ENCODE peak calls at places on chromosomes 5 and 9, in nine cellular contexts. L, K, X, U, E, Y, F, S and D are unnamed samples.

GRCh38 chr5:61523997-61524396 is 191.9 kb downstream of the ZSWIM6 start:
- DNase-seq in L (no peak), K (no peak), X (no peak), U (no peak), E (no peak), Y (no peak), F (no peak), S (no peak), D (no peak)

GRCh38 chr9:115004535-115004934 is 74.1 kb upstream of the TNFSF8 start:
- DNase-seq in L (no peak), K (no peak), X (no peak), U (no peak), E (no peak), Y (no peak), F (no peak), S (no peak), D (no peak)

GRCh38 chr5:142385194-142385593 is 60.4 kb upstream of the SPRY4 start:
- DNase-seq in L (no peak), K (no peak), X (no peak), U (no peak), E (no peak), Y (no peak), F (no peak), S (no peak), D (no peak)

GRCh38 chr5:6573651-6574101 is 59.2 kb downstream of the NSUN2 start:
- DNase-seq in L (no peak), K (no peak), X (peak), U (no peak), E (no peak), Y (no peak), F (no peak), S (no peak), D (no peak)

GRCh38 chr5:124193371-124193789 is 553.1 kb downstream of the ZNF608 start:
- DNase-seq in L (no peak), K (no peak), X (no peak), U (no peak), E (no peak), Y (no peak), F (peak), S (peak), D (no peak)

GRCh38 chr9:6186691-6187090 is 28.9 kb upstream of the IL33 start:
- DNase-seq in L (no peak), K (no peak), X (no peak), U (no peak), E (no peak), Y (no peak), F (peak), S (no peak), D (no peak)

GRCh38 chr5:103721183-103721582 is 158.6 kb upstream of the NUDT12 start:
- DNase-seq in L (no peak), K (no peak), X (no peak), U (no peak), E (no peak), Y (no peak), F (no peak), S (no peak), D (no peak)

GRCh38 chr9:4592325-4592724 is 69.8 kb upstream of the PLPP6 start:
- DNase-seq in L (no peak), K (no peak), X (no peak), U (no peak), E (no peak), Y (no peak), F (no peak), S (no peak), D (no peak)

GRCh38 chr5:111063709-111064322 is 7.7 kb upstream of the TSLP start:
- DNase-seq in L (no peak), K (no peak), X (no peak), U (no peak), E (no peak), Y (no peak), F (no peak), S (peak), D (no peak)

GRCh38 chr9:134213508-134214394 is 49.4 kb upstream of the RNU6ATAC start:
- DNase-seq in L (peak), K (no peak), X (no peak), U (no peak), E (no peak), Y (peak), F (no peak), S (no peak), D (no peak)

GRCh38 chr5:134114886-134115805 is 665 bp downstream of the TCF7 start:
- DNase-seq in L (no peak), K (peak), X (peak), U (no peak), E (peak), Y (no peak), F (no peak), S (no peak), D (peak)

GRCh38 chr5:155727512-155728145 is 599.3 kb upstream of the SGCD start:
- DNase-seq in L (no peak), K (no peak), X (peak), U (no peak), E (no peak), Y (no peak), F (no peak), S (no peak), D (peak)

GRCh38 chr5:159884917-159885620 is 31.2 kb upstream of the ADRA1B start:
- DNase-seq in L (no peak), K (no peak), X (no peak), U (no peak), E (no peak), Y (no peak), F (no peak), S (no peak), D (no peak)

GRCh38 chr9:126148523-126148870 is 178.1 kb upstream of the MVB12B start:
- DNase-seq in L (no peak), K (no peak), X (no peak), U (no peak), E (peak), Y (no peak), F (no peak), S (no peak), D (no peak)

GRCh38 chr5:1654786-1655495 is 131.2 kb upstream of the LPCAT1 start:
- DNase-seq in L (no peak), K (no peak), X (no peak), U (no peak), E (no peak), Y (no peak), F (no peak), S (no peak), D (peak)

GRCh38 chr5:119328753-119329602 is 26.8 kb upstream of the TNFAIP8 start:
- DNase-seq in L (no peak), K (no peak), X (no peak), U (no peak), E (no peak), Y (no peak), F (no peak), S (no peak), D (no peak)

GRCh38 chr5:144318011-144318410 is 147.3 kb downstream of the KCTD16 start:
- DNase-seq in L (no peak), K (no peak), X (peak), U (no peak), E (no peak), Y (no peak), F (no peak), S (no peak), D (no peak)

GRCh38 chr5:68225911-68226563 is 10.5 kb downstream of the PIK3R1 start:
- DNase-seq in L (no peak), K (peak), X (no peak), U (no peak), E (no peak), Y (no peak), F (no peak), S (no peak), D (no peak)

GRCh38 chr5:37197340-37198050 is 51.7 kb downstream of the CPLANE1 start:
- DNase-seq in L (no peak), K (no peak), X (peak), U (peak), E (no peak), Y (no peak), F (peak), S (no peak), D (no peak)

GRCh38 chr5:93378073-93378472 is 202.9 kb downstream of the NR2F1-AS1 start:
- DNase-seq in L (no peak), K (no peak), X (peak), U (no peak), E (no peak), Y (no peak), F (no peak), S (no peak), D (no peak)

GRCh38 chr5:74648835-74649286 is 8.3 kb upstream of the ENC1 start:
- DNase-seq in L (no peak), K (peak), X (peak), U (peak), E (no peak), Y (no peak), F (peak), S (no peak), D (no peak)

GRCh38 chr9:34642679-34643078 is 3.8 kb upstream of the GALT start:
- DNase-seq in L (no peak), K (no peak), X (no peak), U (no peak), E (no peak), Y (no peak), F (no peak), S (no peak), D (no peak)

GRCh38 chr5:84381501-84382362 is 2.9 kb downstream of the EDIL3 start:
- DNase-seq in L (no peak), K (no peak), X (no peak), U (peak), E (no peak), Y (no peak), F (peak), S (no peak), D (peak)

GRCh38 chr5:136620016-136620419 is 254.7 kb upstream of the TRPC7 start:
- DNase-seq in L (no peak), K (peak), X (no peak), U (peak), E (no peak), Y (no peak), F (peak), S (no peak), D (no peak)

GRCh38 chr5:145218019-145218418 is 617.1 kb downstream of the PRELID2 start:
- DNase-seq in L (no peak), K (no peak), X (no peak), U (no peak), E (no peak), Y (no peak), F (no peak), S (no peak), D (no peak)

GRCh38 chr5:33299621-33300208 is 141.1 kb upstream of the TARS1 start:
- DNase-seq in L (no peak), K (no peak), X (peak), U (no peak), E (no peak), Y (no peak), F (peak), S (peak), D (no peak)
- TF ChIP-seq CTCF in L (peak), K (no peak), X (peak), U (no peak), E (peak), Y (no peak), F (peak), S (peak), D (peak)

GRCh38 chr9:7869340-7869739 is 69.8 kb upstream of the DMAC1 start:
- DNase-seq in L (no peak), K (no peak), X (no peak), U (no peak), E (no peak), Y (no peak), F (no peak), S (no peak), D (no peak)
- TF ChIP-seq POLR2AphosphoS5 in L (no peak), K (no peak), X (no peak), U (no peak), E (no peak), Y (no peak), F (no peak), S (no peak), D (no peak)

DNA sequence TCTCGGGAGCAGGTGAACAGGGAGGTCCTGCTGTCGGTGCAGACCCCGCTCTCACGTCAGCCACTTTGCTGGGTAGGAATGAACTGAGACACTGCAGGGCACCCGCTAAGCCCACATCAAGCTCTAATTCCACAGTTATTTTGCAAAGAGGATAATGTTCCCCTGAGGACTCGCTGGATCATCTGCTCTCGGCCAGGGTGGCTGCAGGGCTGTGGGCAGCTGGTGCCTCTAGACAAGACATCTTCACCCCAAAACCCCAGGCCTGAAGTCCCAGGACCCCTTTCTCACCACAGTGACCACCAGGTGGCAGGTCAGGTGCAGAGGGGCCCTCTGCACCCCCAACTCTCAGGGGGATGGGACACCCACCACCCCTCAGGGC is 135.1 kb upstream of the PPP1R26 start:
- DNase-seq in L (no peak), K (no peak), X (peak), U (no peak), E (no peak), Y (no peak), F (no peak), S (no peak), D (no peak)
- TF ChIP-seq CTCF in L (no peak), K (no peak), X (peak), U (no peak), E (no peak), Y (no peak), F (no peak), S (no peak), D (no peak)

GRCh38 chr5:179822444-179822990 is 1.8 kb downstream of the SQSTM1 start:
- DNase-seq in L (peak), K (no peak), X (no peak), U (no peak), E (no peak), Y (no peak), F (no peak), S (no peak), D (no peak)
- TF ChIP-seq POLR2AphosphoS5 in L (no peak), K (peak), X (peak), U (no peak), E (no peak), Y (no peak), F (no peak), S (no peak), D (no peak)

GRCh38 chr9:86655147-86655546 is 292.2 kb downstream of the GAS1 start:
- DNase-seq in L (no peak), K (no peak), X (no peak), U (no peak), E (no peak), Y (no peak), F (no peak), S (no peak), D (no peak)
- TF ChIP-seq CTCF in L (no peak), K (no peak), X (no peak), U (no peak), E (no peak), Y (no peak), F (no peak), S (no peak), D (no peak)

GRCh38 chr5:115194671-115195070 is 25.0 kb upstream of the TRIM36 start:
- DNase-seq in L (no peak), K (no peak), X (no peak), U (no peak), E (peak), Y (no peak), F (no peak), S (no peak), D (no peak)
- TF ChIP-seq POLR2AphosphoS5 in L (no peak), K (no peak), X (no peak), U (no peak), E (no peak), Y (no peak), F (no peak), S (no peak), D (no peak)